ENCODE peak calls at places on chromosome 12, in four cellular contexts. G, K, P and S are unnamed samples. For H3K9me2, the result is how much of the 10 kb centered on the place peaks cover.

GRCh38 chr12:104653730-104654328 is 197.1 kb downstream of the CHST11 start:
- DNase-seq in G (peak), P (no peak), K (peak), S (peak)

GRCh38 chr12:82942521-82942920 is 255.8 kb downstream of the TMTC2 start:
- DNase-seq in G (no peak), K (no peak), P (no peak), S (no peak)

GRCh38 chr12:113440336-113440735 is 18.2 kb downstream of the SDSL start:
- DNase-seq in K (no peak), P (no peak), G (no peak), S (no peak)

GRCh38 chr12:96501139-96501741 is 11.9 kb downstream of the CFAP54 start:
- DNase-seq in G (peak), K (peak), P (peak), S (no peak)

GRCh38 chr12:7042847-7043246 is 17.7 kb upstream of the C1S start:
- DNase-seq in P (peak), K (peak), G (peak), S (peak)

GRCh38 chr12:40149673-40150260 is 43.9 kb upstream of the SLC2A13 start:
- DNase-seq in P (no peak), G (peak), K (no peak), S (no peak)

GRCh38 chr12:104672501-104673265 is 215.9 kb downstream of the CHST11 start:
- DNase-seq in K (no peak), G (peak), P (no peak), S (no peak)

GRCh38 chr12:116346751-116347150 is 69.3 kb upstream of the MED13L start:
- DNase-seq in P (no peak), K (no peak), G (peak), S (no peak)

GRCh38 chr12:109625131-109625559 is 51.6 kb downstream of the MVK start:
- DNase-seq in P (peak), K (no peak), G (peak), S (no peak)

GRCh38 chr12:6890789-6891624 is 13.6 kb upstream of the LRRC23 start:
- DNase-seq in G (peak), K (peak), P (peak), S (peak)

GRCh38 chr12:67981236-67982164 is 7.7 kb upstream of the IFNG-AS1 start:
- DNase-seq in P (peak), G (peak), K (no peak), S (no peak)

GRCh38 chr12:84756961-84757360 is 155.6 kb downstream of the SLC6A15 start:
- DNase-seq in G (peak), P (no peak), K (no peak), S (no peak)

GRCh38 chr12:117792471-117792870 is 176.3 kb downstream of the KSR2 start:
- DNase-seq in G (peak), P (no peak), K (no peak), S (no peak)

GRCh38 chr12:71558445-71558844 is 105.2 kb downstream of the ZFC3H1 start:
- DNase-seq in G (no peak), K (no peak), P (no peak), S (no peak)

GRCh38 chr12:91818236-91819131 is 327.2 kb downstream of the BTG1 start:
- DNase-seq in P (no peak), G (no peak), K (no peak), S (no peak)

GRCh38 chr12:43285248-43285647 is 266.8 kb downstream of the ADAMTS20 start:
- DNase-seq in G (peak), K (no peak), P (no peak), S (no peak)

GRCh38 chr12:76085159-76085868 is 829 bp upstream of the NAP1L1 start:
- DNase-seq in G (no peak), P (no peak), K (no peak), S (peak)

GRCh38 chr12:106039242-106039641 is 99.5 kb downstream of the NUAK1 start:
- DNase-seq in K (no peak), P (no peak), G (no peak), S (no peak)

GRCh38 chr12:92898755-92899154 is 30.3 kb downstream of the EEA1 start:
- DNase-seq in K (no peak), P (no peak), G (peak), S (no peak)

GRCh38 chr12:108854055-108854452 is 3.3 kb downstream of the SSH1 start:
- DNase-seq in K (no peak), G (peak), P (no peak), S (no peak)

GRCh38 chr12:48110691-48111315 is 4.9 kb upstream of the SENP1 start:
- DNase-seq in G (peak), K (no peak), P (no peak), S (no peak)

GRCh38 chr12:114812858-114813761 is 129.1 kb upstream of the TBX3 start:
- DNase-seq in G (peak), K (peak), P (no peak), S (no peak)

GRCh38 chr12:100716949-100717732 is 77.4 kb upstream of the ANO4 start:
- DNase-seq in K (peak), P (no peak), G (no peak), S (no peak)

GRCh38 chr12:117441751-117442150 is 80.3 kb upstream of the NOS1 start:
- DNase-seq in P (no peak), K (peak), G (peak), S (peak)

GRCh38 chr12:93376436-93377251 is 1.1 kb upstream of the NUDT4 start:
- DNase-seq in G (peak), P (no peak), K (peak), S (no peak)

GRCh38 chr12:47753021-47754001 is 5.4 kb downstream of the RAPGEF3 start:
- DNase-seq in K (peak), G (peak), P (no peak), S (peak)

GRCh38 chr12:1839956-1840550 is 19.7 kb downstream of the LRTM2 start:
- DNase-seq in K (peak), P (no peak), G (peak), S (no peak)

GRCh38 chr12:47186246-47186645 is 106.5 kb upstream of the AMIGO2 start:
- DNase-seq in K (no peak), G (no peak), P (no peak), S (no peak)

DNA sequence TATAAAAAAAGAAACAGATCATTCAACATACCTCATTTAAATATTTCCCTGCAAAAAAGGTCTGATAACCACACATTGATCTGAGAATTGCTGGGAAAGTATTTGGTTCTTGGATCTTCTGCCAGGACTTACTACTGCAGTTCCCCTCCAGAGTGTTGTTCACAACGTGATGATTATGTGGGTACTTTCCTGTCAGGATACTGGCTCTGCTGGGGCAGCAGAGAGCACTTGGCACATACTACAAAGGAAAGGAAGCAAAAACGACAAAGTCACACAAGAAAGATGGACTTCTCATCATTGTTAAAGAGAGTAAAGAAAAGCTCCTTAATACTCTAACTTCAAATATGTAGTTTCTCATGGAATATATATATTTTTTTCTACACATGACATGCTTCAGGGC is 11.5 kb downstream of the GNS start:
- DNase-seq in P (no peak), K (no peak), G (peak), S (no peak)
- H3K9me2 ChIP-seq in P (under half), K (under half), G (under half), S (under half)

DNA sequence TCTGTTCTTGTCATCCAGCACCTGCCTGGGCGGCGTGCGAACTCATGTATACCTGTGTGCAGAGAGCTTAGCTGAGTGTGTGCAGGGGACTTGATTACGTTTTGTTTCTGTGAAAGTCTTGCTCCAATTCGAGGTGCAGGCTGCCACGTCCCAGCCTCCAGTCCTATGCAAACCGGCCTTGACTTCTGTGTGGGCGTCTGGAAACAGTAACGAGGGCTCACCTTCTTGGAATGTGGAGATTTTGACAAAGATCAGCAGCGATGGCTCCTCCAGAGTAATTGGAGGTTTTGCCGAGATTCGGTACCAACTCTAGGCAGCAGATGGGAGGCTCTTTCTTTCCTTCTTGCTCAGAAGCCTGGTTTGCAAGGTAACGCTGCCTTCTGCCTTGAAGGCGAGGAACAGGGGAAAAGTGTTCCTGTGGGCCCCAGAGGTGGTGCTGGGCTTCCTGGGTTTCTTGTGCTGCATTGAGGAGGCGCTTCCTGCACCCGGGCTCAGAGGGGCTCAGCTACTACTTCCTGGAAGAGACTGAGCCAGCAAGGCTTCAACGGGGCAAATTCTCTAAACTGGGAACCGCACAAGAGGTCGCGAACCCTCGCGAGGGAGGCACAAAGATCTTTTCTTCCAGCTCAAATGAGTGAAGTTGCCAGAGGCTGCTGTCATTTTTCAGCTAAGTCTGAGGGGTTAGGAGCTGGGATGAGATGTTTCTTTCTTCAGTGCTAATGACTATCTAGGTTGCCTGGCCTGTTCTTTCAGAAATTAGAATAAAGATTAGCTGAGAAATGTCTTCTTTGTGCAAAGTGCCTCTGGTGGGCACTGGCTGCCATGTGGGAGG is 249.0 kb downstream of the AACS start:
- DNase-seq in K (peak), G (no peak), P (no peak), S (no peak)
- H3K9me2 ChIP-seq in K (under half), G (under half), P (under half), S (under half)

DNA sequence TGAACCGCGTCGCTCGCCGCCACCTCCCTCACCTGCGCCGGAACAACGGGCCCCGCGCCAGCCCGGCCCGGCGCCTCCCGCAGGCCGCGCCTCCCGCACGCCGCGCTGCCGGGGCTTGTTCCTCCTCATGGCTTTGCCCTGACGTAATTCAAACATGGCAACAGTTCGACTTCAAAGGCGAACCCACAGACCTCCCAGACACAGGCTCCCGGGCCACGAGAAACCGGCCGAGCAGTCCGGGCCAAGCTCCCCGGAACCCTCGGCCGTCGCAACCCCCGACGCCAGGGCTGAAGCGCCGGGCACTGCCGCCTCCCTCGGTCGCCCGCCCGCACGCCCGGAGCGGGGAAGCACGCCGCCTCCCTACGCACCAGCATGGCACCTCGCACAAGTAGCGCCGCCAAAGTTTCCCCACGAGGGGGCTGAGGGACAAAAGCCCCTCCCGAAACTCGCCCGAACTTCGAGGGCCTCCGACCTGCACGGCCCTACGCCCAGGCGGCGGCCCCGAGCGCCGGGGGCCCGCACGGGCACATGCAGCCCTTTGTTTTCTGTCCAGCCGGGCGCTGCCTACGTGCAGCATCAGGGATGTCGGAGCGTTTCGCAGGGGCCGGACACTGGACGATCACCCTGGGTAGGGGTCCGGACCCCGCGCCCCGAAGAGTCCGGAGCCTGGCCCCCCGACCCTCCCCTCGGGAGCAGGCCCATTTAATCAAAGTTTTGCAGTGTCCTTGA is 1.7 kb downstream of the SINHCAF start:
- DNase-seq in P (peak), K (peak), G (peak), S (peak)
- H3K9me2 ChIP-seq in P (under half), K (under half), G (under half), S (under half)

GRCh38 chr12:122295877-122296276 is 29.6 kb upstream of the VPS33A start:
- DNase-seq in G (no peak), K (no peak), P (no peak), S (no peak)
- H3K9me2 ChIP-seq in G (under half), K (under half), P (under half), S (under half)

GRCh38 chr12:130702966-130703732 is 12.9 kb downstream of the RIMBP2 start:
- DNase-seq in G (no peak), K (no peak), P (no peak), S (no peak)

GRCh38 chr12:130700492-130701401 is 15.4 kb downstream of the RIMBP2 start:
- DNase-seq in P (no peak), G (no peak), K (no peak), S (no peak)

GRCh38 chr12:130704606-130705005 is 11.5 kb downstream of the RIMBP2 start:
- DNase-seq in P (no peak), K (no peak), G (no peak), S (no peak)

GRCh38 chr12:130703733-130704375 is 12.2 kb downstream of the RIMBP2 start:
- DNase-seq in K (no peak), G (no peak), P (no peak), S (no peak)

DNA sequence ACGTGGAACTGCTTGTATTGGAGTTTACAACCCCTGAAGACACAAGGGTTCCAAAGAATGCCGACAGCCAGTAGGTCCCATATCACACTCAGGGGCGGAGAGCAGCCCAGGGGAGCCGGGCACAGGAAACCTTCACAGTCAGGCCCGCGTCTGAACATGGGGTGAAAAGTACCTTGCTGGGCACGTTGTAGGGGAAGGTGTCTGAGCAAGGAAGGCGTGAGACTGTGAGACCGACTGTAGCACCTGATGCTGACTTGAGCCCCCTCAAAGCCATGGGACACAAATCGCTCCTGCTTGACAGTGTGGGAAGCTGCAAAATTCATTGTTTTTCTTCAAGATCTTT is 14.7 kb downstream of the RIMBP2 start:
- DNase-seq in K (no peak), G (no peak), P (no peak), S (no peak)
- H3K9me2 ChIP-seq in K (under half), G (under half), P (under half), S (under half)